ENCODE peak calls at places on chromosomes 5 and 9, in six cellular contexts. B is AG10803, G is progenitor cell of endocrine pancreas, Q is lower lobe of right lung, S is neural crest cell, E is fibroblast of lung. W is an unnamed sample.

GRCh38 chr5:132433141-132433540 is 57.4 kb downstream of the IRF1 start:
- DNase-seq in B (no peak), G (no peak), Q (no peak), S (no peak), E (no peak), W (no peak)

GRCh38 chr9:114006155-114006550 is 71.9 kb downstream of the AMBP start:
- DNase-seq in B (no peak), G (peak), Q (no peak), S (no peak), E (no peak), W (no peak)

GRCh38 chr9:96388144-96388543 is 4.6 kb upstream of the SLC35D2 start:
- DNase-seq in B (no peak), G (no peak), Q (no peak), S (no peak), E (no peak), W (no peak)

GRCh38 chr5:102511666-102512065 is 12.9 kb upstream of the SLCO6A1 start:
- DNase-seq in B (peak), G (no peak), Q (no peak), S (no peak), E (peak), W (no peak)

GRCh38 chr9:26527931-26528330 is 364.7 kb downstream of the CAAP1 start:
- DNase-seq in B (no peak), G (no peak), Q (no peak), S (no peak), E (no peak), W (no peak)

GRCh38 chr9:96137666-96138429 is 164.1 kb downstream of the HSD17B3 start:
- DNase-seq in B (peak), G (no peak), Q (no peak), S (no peak), E (peak), W (no peak)

GRCh38 chr5:109707531-109707930 is 17.8 kb downstream of the MAN2A1 start:
- DNase-seq in B (no peak), G (no peak), Q (no peak), S (no peak), E (no peak), W (no peak)

GRCh38 chr9:35164711-35165110 is 2.9 kb downstream of the UNC13B start:
- DNase-seq in B (peak), G (no peak), Q (no peak), S (no peak), E (peak), W (no peak)

GRCh38 chr9:85944672-85945071 is 3.7 kb downstream of the NAA35 start:
- DNase-seq in B (no peak), G (no peak), Q (no peak), S (no peak), E (no peak), W (no peak)

GRCh38 chr5:35859101-35859661 is 2.5 kb downstream of the IL7R start:
- DNase-seq in B (peak), G (no peak), Q (no peak), S (peak), E (peak), W (no peak)

GRCh38 chr5:59130441-59130840 is 547.6 kb downstream of the RAB3C start:
- DNase-seq in B (peak), G (no peak), Q (no peak), S (no peak), E (no peak), W (no peak)

GRCh38 chr9:83013261-83013610 is 49.7 kb downstream of the RASEF start:
- DNase-seq in B (peak), G (no peak), Q (no peak), S (no peak), E (peak), W (peak)

GRCh38 chr9:121778252-121779225 is 127.1 kb downstream of the DAB2IP start:
- DNase-seq in B (peak), G (no peak), Q (no peak), S (no peak), E (peak), W (no peak)

GRCh38 chr5:1020461-1020961 is 11.9 kb downstream of the NKD2 start:
- DNase-seq in B (no peak), G (no peak), Q (peak), S (no peak), E (no peak), W (no peak)

GRCh38 chr9:78468231-78468630 is 171.3 kb downstream of the PSAT1 start:
- DNase-seq in B (no peak), G (no peak), Q (no peak), S (no peak), E (no peak), W (no peak)

GRCh38 chr5:11902304-11902703 is 1.9 kb downstream of the CTNND2 start:
- DNase-seq in B (no peak), G (no peak), Q (no peak), S (no peak), E (no peak), W (no peak)

GRCh38 chr9:80146466-80146865 is 574.7 kb downstream of the TLE4 start:
- DNase-seq in B (peak), G (no peak), Q (no peak), S (no peak), E (no peak), W (no peak)

GRCh38 chr9:132241840-132242620 is 80.2 kb downstream of the NTNG2 start:
- DNase-seq in B (no peak), G (no peak), Q (peak), S (no peak), E (no peak), W (no peak)

GRCh38 chr9:98087420-98088354 is 31.2 kb downstream of the NANS start:
- DNase-seq in B (peak), G (peak), Q (peak), S (peak), E (peak), W (no peak)

GRCh38 chr5:87139795-87140194 is 127.9 kb upstream of the RASA1 start:
- DNase-seq in B (no peak), G (no peak), Q (no peak), S (no peak), E (no peak), W (no peak)

GRCh38 chr5:180688326-180689070 is 39.1 kb upstream of the FLT4 start:
- DNase-seq in B (no peak), G (no peak), Q (no peak), S (no peak), E (no peak), W (no peak)

GRCh38 chr5:80125962-80126480 is 90.9 kb downstream of the THBS4 start:
- DNase-seq in B (peak), G (no peak), Q (no peak), S (no peak), E (peak), W (peak)

GRCh38 chr9:117411547-117411946 is 3.3 kb downstream of the ASTN2 start:
- DNase-seq in B (peak), G (peak), Q (no peak), S (peak), E (peak), W (no peak)

GRCh38 chr5:115423541-115423940 is 121.0 kb downstream of the FEM1C start:
- DNase-seq in B (no peak), G (no peak), Q (peak), S (no peak), E (no peak), W (no peak)

GRCh38 chr5:36392818-36393217 is 91.1 kb upstream of the RANBP3L start:
- DNase-seq in B (peak), G (no peak), Q (no peak), S (no peak), E (peak), W (peak)

GRCh38 chr5:174610968-174611367 is 113.4 kb upstream of the MSX2 start:
- DNase-seq in B (peak), G (no peak), Q (no peak), S (no peak), E (peak), W (peak)

GRCh38 chr5:64869419-64869818 is 100.7 kb downstream of the CWC27 start:
- DNase-seq in B (peak), G (no peak), Q (no peak), S (no peak), E (peak), W (peak)

GRCh38 chr5:169279125-169279524 is 21.8 kb downstream of the SLIT3 start:
- DNase-seq in B (no peak), G (no peak), Q (no peak), S (no peak), E (no peak), W (no peak)

GRCh38 chr5:169281625-169282024 is 19.3 kb downstream of the SLIT3 start:
- DNase-seq in B (peak), G (no peak), Q (no peak), S (no peak), E (no peak), W (no peak)

GRCh38 chr5:169280696-169281095 is 20.2 kb downstream of the SLIT3 start:
- DNase-seq in B (no peak), G (no peak), Q (no peak), S (no peak), E (peak), W (no peak)

GRCh38 chr5:169283887-169284286 is 17.1 kb downstream of the SLIT3 start:
- DNase-seq in B (no peak), G (no peak), Q (no peak), S (no peak), E (no peak), W (no peak)

GRCh38 chr5:169280286-169280685 is 20.7 kb downstream of the SLIT3 start:
- DNase-seq in B (no peak), G (no peak), Q (no peak), S (no peak), E (peak), W (no peak)
- TF ChIP-seq CTCF in B (no peak), G (no peak), Q (no peak), S (no peak), E (no peak), W (no peak)

GRCh38 chr9:130418776-130419175 is 26.0 kb upstream of the ASS1 start:
- DNase-seq in B (no peak), G (no peak), Q (no peak), S (no peak), E (no peak), W (no peak)

GRCh38 chr9:130421154-130421801 is 23.5 kb upstream of the ASS1 start:
- DNase-seq in B (no peak), G (no peak), Q (no peak), S (no peak), E (no peak), W (no peak)

GRCh38 chr9:130421802-130422276 is 22.9 kb upstream of the ASS1 start:
- DNase-seq in B (peak), G (no peak), Q (no peak), S (no peak), E (peak), W (no peak)

GRCh38 chr9:130417602-130418001 is 27.2 kb upstream of the ASS1 start:
- DNase-seq in B (no peak), G (no peak), Q (no peak), S (no peak), E (no peak), W (no peak)

DNA sequence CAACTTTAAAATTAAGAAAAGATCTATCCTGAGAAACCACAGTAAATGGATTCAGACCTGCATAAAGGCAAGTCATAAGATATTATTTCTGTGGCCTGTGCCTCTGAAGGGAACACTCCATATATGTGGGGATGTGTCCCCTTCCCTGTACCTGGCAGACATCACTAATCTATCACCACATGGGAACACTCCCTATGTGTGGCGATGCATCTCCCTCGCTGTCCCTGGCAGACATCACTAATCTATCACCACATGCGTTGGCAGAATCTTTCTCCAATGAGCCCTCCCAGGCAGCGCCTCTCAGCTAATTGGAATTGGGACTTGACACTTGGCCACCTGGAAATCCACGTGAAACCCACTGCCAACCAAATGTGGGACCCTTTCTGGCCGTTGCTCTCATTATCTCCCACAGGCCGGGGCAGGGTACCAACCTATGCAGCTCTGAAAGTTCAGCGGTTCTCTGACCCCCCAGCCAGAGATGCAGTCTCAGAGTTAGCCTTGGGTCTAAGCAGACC is 25.2 kb upstream of the ASS1 start:
- DNase-seq in B (no peak), G (no peak), Q (no peak), S (no peak), E (no peak), W (no peak)
- TF ChIP-seq CTCF in B (no peak), G (no peak), Q (no peak), S (no peak), E (no peak), W (no peak)

GRCh38 chr5:124043456-124043855 is 531.5 kb downstream of the CSNK1G3 start:
- DNase-seq in B (no peak), G (no peak), Q (no peak), S (no peak), E (no peak), W (no peak)
- TF ChIP-seq CTCF in B (no peak), G (peak), Q (no peak), S (peak), E (peak), W (no peak)

GRCh38 chr5:56481147-56481997 is 248.2 kb upstream of the ANKRD55 start:
- DNase-seq in B (peak), G (no peak), Q (peak), S (peak), E (peak), W (no peak)
- TF ChIP-seq CTCF in B (peak), G (peak), Q (peak), S (peak), E (peak), W (peak)

GRCh38 chr9:70076678-70077077 is 33.0 kb downstream of the MAMDC2 start:
- DNase-seq in B (no peak), G (no peak), Q (no peak), S (no peak), E (no peak), W (no peak)
- TF ChIP-seq CTCF in B (no peak), G (no peak), Q (no peak), S (no peak), E (no peak), W (no peak)

GRCh38 chr5:43389679-43390329 is 22.4 kb downstream of the CCL28 start:
- DNase-seq in B (peak), G (peak), Q (no peak), S (peak), E (peak), W (peak)
- TF ChIP-seq CTCF in B (peak), G (peak), Q (peak), S (peak), E (peak), W (peak)

GRCh38 chr5:149942199-149942598 is 2.4 kb downstream of the PDE6A start:
- DNase-seq in B (no peak), G (no peak), Q (no peak), S (no peak), E (no peak), W (no peak)
- TF ChIP-seq CTCF in B (no peak), G (no peak), Q (no peak), S (no peak), E (no peak), W (no peak)

DNA sequence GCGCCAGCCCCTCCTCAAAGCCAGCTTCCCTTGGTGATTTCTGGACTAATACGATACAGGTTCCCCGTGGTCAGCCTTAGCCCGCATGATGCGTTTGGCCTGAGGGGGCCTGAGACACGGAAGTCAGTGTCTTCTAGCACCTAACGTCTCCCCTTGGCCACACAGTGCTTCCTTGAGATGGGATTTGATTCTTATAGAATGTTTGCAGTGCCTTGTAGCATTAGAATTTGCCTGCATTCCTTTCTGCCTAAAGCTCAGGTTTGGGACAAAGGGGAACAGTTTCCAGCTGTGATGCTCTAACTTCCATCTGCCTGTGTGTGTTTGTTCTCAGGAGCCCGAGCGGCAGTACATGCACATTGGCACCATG is 34.4 kb downstream of the CFAP90 start:
- DNase-seq in B (no peak), G (no peak), Q (no peak), S (no peak), E (no peak), W (no peak)
- TF ChIP-seq CTCF in B (no peak), G (no peak), Q (peak), S (peak), E (no peak), W (no peak)